ENCODE peak calls at places on chromosomes 4 and X, in nine cellular contexts. U is neural progenitor cell, O is Caco-2, G is breast epithelium, R is A549, Z is stomach, A is mammary epithelial cell, Q is thyroid gland, D is uterus. H is an unnamed sample.
A peak's percentile ranks its signal among the peaks of the same experiment; 100 is the strongest.

GRCh38 chr4:4960574-4960973 is 58.7 kb downstream of the CYTL1 start:
- DNase-seq in U (no peak), O (no peak), G (no peak), R (no peak), Z (no peak), A (no peak), Q (no peak), D (no peak), H (no peak)

GRCh38 chr4:177001271-177002175 is 208.8 kb upstream of the VEGFC start:
- DNase-seq in U (no peak), O (no peak), G (no peak), R (peak; percentile 46), Z (no peak), A (peak; percentile 60), Q (no peak), D (no peak), H (no peak)

GRCh38 chr4:82437285-82438005 is 7.1 kb downstream of the ENOPH1 start:
- DNase-seq in U (no peak), O (peak; percentile 54), G (no peak), R (no peak), Z (no peak), A (peak; percentile 94), Q (no peak), D (no peak), H (no peak)

GRCh38 chr4:66736593-66736992 is 808.7 kb downstream of the CENPC start:
- DNase-seq in U (peak; percentile 63), O (no peak), G (no peak), R (no peak), Z (no peak), A (peak; percentile 71), Q (no peak), D (no peak), H (no peak)

GRCh38 chr4:108080752-108081151 is 88.0 kb downstream of the LEF1 start:
- DNase-seq in U (no peak), O (no peak), G (no peak), R (no peak), Z (no peak), A (no peak), Q (no peak), D (no peak), H (no peak)

GRCh38 chr4:11628093-11628725 is 199.5 kb upstream of the HS3ST1 start:
- DNase-seq in U (no peak), O (peak; percentile 41), G (no peak), R (no peak), Z (no peak), A (peak; percentile 42), Q (no peak), D (no peak), H (no peak)

GRCh38 chr4:95248713-95249401 is 299.9 kb downstream of the UNC5C start:
- DNase-seq in U (no peak), O (no peak), G (no peak), R (no peak), Z (no peak), A (peak; percentile 24), Q (no peak), D (no peak), H (no peak)

GRCh38 chr4:25075129-25075528 is 44.4 kb upstream of the LGI2 start:
- DNase-seq in U (peak; percentile 48), O (no peak), G (no peak), R (no peak), Z (no peak), A (no peak), Q (peak; percentile 85), D (no peak), H (no peak)

GRCh38 chrX:110741213-110741796 is 54.3 kb downstream of the CHRDL1 start:
- DNase-seq in U (no peak), O (no peak), G (no peak), R (peak; percentile 2), Z (no peak), A (peak; percentile 77), Q (no peak), D (no peak), H (no peak)

GRCh38 chr4:42638993-42639392 is 17.9 kb downstream of the ATP8A1 start:
- DNase-seq in U (no peak), O (no peak), G (no peak), R (no peak), Z (no peak), A (no peak), Q (no peak), D (no peak), H (no peak)

GRCh38 chr4:56821394-56822263 is at the start of gene SPINK2:
- DNase-seq in U (peak; percentile 87), O (peak; percentile 77), G (no peak), R (peak; percentile 22), Z (peak; percentile 51), A (no peak), Q (peak; percentile 52), D (no peak), H (no peak)

GRCh38 chr4:162209706-162210105 is 45.9 kb upstream of the FSTL5 start:
- DNase-seq in U (no peak), O (no peak), G (no peak), R (no peak), Z (no peak), A (no peak), Q (no peak), D (no peak), H (no peak)

DNA sequence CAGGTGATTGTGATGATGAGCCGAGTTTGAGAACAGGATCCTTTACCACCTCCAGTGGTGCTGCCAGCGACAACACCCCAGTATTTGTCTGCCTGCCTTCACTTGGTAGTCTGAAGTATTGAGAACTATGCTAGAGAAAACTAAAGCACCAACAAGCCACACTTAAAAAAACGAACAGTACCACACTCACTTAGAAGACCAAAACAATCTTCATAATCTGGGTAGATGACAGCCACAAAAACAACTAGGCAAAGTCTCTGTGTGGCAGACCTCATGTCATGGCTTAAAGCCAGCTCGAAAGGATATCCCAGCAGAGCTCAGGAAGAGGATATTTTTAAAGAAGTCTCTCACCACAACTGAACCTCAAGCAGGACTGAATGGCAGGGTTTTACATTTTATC is 236.0 kb downstream of the GPC3 start:
- DNase-seq in U (no peak), O (no peak), G (no peak), R (no peak), Z (no peak), A (no peak), Q (no peak), D (no peak), H (no peak)
- H3K4me1 ChIP-seq in U (no peaks in the 10 kb centered on the region), O (no peaks in the 10 kb centered on the region), G (no peaks in the 10 kb centered on the region), R (no peaks in the 10 kb centered on the region), Z (no peaks in the 10 kb centered on the region), A (no peaks in the 10 kb centered on the region), Q (no peaks in the 10 kb centered on the region), D (no peaks in the 10 kb centered on the region), H (no peaks in the 10 kb centered on the region)

GRCh38 chr4:926538-926937 is 5.6 kb downstream of the GAK start:
- DNase-seq in U (peak; percentile 72), O (no peak), G (no peak), R (peak; percentile 58), Z (peak; percentile 62), A (no peak), Q (peak; percentile 26), D (no peak), H (no peak)

GRCh38 chr4:924107-925096 is 7.7 kb downstream of the GAK start:
- DNase-seq in U (no peak), O (no peak), G (no peak), R (no peak), Z (no peak), A (peak; percentile 59), Q (no peak), D (no peak), H (no peak)

GRCh38 chr4:929096-929765 is 2.9 kb downstream of the GAK start:
- DNase-seq in U (no peak), O (no peak), G (no peak), R (no peak), Z (no peak), A (no peak), Q (no peak), D (no peak), H (no peak)

GRCh38 chr4:925171-925570 is 6.9 kb downstream of the GAK start:
- DNase-seq in U (no peak), O (no peak), G (no peak), R (no peak), Z (no peak), A (no peak), Q (no peak), D (no peak), H (no peak)

GRCh38 chr4:925771-926500 is 6.2 kb downstream of the GAK start:
- DNase-seq in U (no peak), O (no peak), G (no peak), R (no peak), Z (no peak), A (no peak), Q (no peak), D (no peak), H (no peak)
- H3K4me1 ChIP-seq in U (no peaks in the 10 kb centered on the region), O (peaks cover 9% of the 10 kb centered on the region), G (peaks cover 3% of the 10 kb centered on the region), R (peaks cover 14% of the 10 kb centered on the region), Z (peaks cover 44% of the 10 kb centered on the region), A (peaks cover 12% of the 10 kb centered on the region), Q (peaks cover 5% of the 10 kb centered on the region), D (peaks cover 21% of the 10 kb centered on the region), H (peaks cover 33% of the 10 kb centered on the region)

GRCh38 chr4:6768539-6768905 is 14.0 kb upstream of the KIAA0232 start:
- DNase-seq in U (no peak), O (no peak), G (peak; percentile 50), R (no peak), Z (no peak), A (no peak), Q (no peak), D (no peak), H (peak; percentile 38)

GRCh38 chr4:6771229-6771671 is 11.3 kb upstream of the KIAA0232 start:
- DNase-seq in U (no peak), O (no peak), G (peak; percentile 79), R (no peak), Z (no peak), A (peak; percentile 56), Q (peak; percentile 91), D (peak; percentile 49), H (peak; percentile 86)

GRCh38 chr4:6769138-6769983 is 13.2 kb upstream of the KIAA0232 start:
- DNase-seq in U (no peak), O (no peak), G (peak; percentile 25), R (no peak), Z (no peak), A (no peak), Q (no peak), D (no peak), H (no peak)

GRCh38 chr4:6770581-6771228 is 11.8 kb upstream of the KIAA0232 start:
- DNase-seq in U (no peak), O (no peak), G (no peak), R (no peak), Z (no peak), A (no peak), Q (no peak), D (no peak), H (no peak)

DNA sequence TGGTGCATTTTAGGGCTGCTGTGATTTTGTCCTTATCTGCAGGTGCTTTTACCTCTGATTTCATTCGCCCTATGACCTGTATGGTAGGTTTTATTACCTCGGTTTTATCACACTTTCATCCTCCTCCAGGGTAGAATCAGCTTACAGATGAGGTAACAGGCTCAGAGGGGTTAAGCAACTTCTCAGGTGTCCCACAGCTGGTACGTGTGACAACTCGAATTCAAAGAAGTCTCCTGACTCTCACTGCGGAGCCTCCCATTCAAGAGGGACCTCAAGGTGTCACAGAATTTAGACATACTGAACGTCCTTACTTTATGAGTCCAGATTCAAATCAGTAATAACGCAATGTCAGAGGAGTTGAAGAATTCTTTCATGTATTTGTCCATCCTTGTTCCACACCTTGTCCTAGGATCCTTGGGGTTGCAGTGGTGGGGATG is 12.5 kb upstream of the KIAA0232 start:
- DNase-seq in U (no peak), O (no peak), G (no peak), R (no peak), Z (no peak), A (no peak), Q (no peak), D (no peak), H (no peak)
- H3K4me1 ChIP-seq in U (peaks cover 3% of the 10 kb centered on the region), O (no peaks in the 10 kb centered on the region), G (peaks cover 5% of the 10 kb centered on the region), R (peaks cover 14% of the 10 kb centered on the region), Z (peaks cover 9% of the 10 kb centered on the region), A (peaks cover 45% of the 10 kb centered on the region), Q (peaks cover 24% of the 10 kb centered on the region), D (no peaks in the 10 kb centered on the region), H (peaks cover 30% of the 10 kb centered on the region)

GRCh38 chr4:182530451-182530850 is 287.2 kb downstream of the TENM3 start:
- DNase-seq in U (no peak), O (no peak), G (no peak), R (no peak), Z (no peak), A (no peak), Q (no peak), D (no peak), H (no peak)
- H3K4me1 ChIP-seq in U (peaks cover 7% of the 10 kb centered on the region), O (peaks cover 28% of the 10 kb centered on the region), G (no peaks in the 10 kb centered on the region), R (no peaks in the 10 kb centered on the region), Z (no peaks in the 10 kb centered on the region), A (peaks cover 26% of the 10 kb centered on the region), Q (peaks cover 13% of the 10 kb centered on the region), D (no peaks in the 10 kb centered on the region), H (peaks cover 6% of the 10 kb centered on the region)